ENCODE peak calls at places on chromosomes 13 and 19, in ten cellular contexts. A, N, H, Q, Z, J, P, C, E and F are unnamed samples. For H3K4me1, the result is how much of the 10 kb centered on the place peaks cover.

GRCh38 chr19:30029721-30030510 is 87.9 kb downstream of the URI1 start:
- DNase-seq in J (no peak), P (no peak), E (no peak), Z (no peak), N (no peak), A (no peak), H (no peak), Q (peak), C (no peak), F (no peak)

GRCh38 chr19:17234911-17235617 is 9.0 kb downstream of the OCEL1 start:
- DNase-seq in N (no peak), Z (peak), J (peak), Q (peak), E (peak), H (peak), C (no peak), P (peak), A (no peak), F (peak)

GRCh38 chr19:55197531-55197930 is 11.8 kb downstream of the PTPRH start:
- DNase-seq in E (no peak), Z (no peak), J (no peak), A (peak), N (no peak), H (peak), P (no peak), C (no peak), Q (no peak), F (no peak)

GRCh38 chr19:5559804-5560133 is 8.0 kb downstream of the TINCR start:
- DNase-seq in N (no peak), Z (no peak), Q (no peak), P (no peak), H (no peak), C (no peak), A (no peak), E (no peak), J (no peak), F (no peak)

GRCh38 chr19:4506449-4507149 is 11.7 kb downstream of the PLIN4 start:
- DNase-seq in N (no peak), C (no peak), Z (no peak), J (no peak), E (no peak), A (no peak), P (no peak), H (no peak), Q (no peak), F (no peak)

GRCh38 chr13:75789451-75790197 is 153.5 kb downstream of the LMO7 start:
- DNase-seq in Q (no peak), H (no peak), P (no peak), E (no peak), C (no peak), A (no peak), Z (no peak), J (no peak), N (no peak), F (no peak)

GRCh38 chr13:76754414-76754813 is 131.8 kb downstream of the KCTD12 start:
- DNase-seq in J (no peak), A (peak), P (no peak), C (no peak), Q (no peak), H (no peak), N (no peak), E (no peak), Z (no peak), F (no peak)

GRCh38 chr13:98810746-98811145 is 58.3 kb upstream of the SLC15A1 start:
- DNase-seq in J (no peak), N (no peak), P (no peak), E (no peak), Q (no peak), H (no peak), A (peak), C (no peak), Z (no peak), F (no peak)

GRCh38 chr13:102591988-102592781 is 4.6 kb upstream of the TPP2 start:
- DNase-seq in N (peak), H (peak), Z (peak), E (peak), P (peak), A (peak), C (peak), J (peak), Q (peak), F (peak)

GRCh38 chr19:19349365-19349764 is 28.7 kb downstream of the MAU2 start:
- DNase-seq in H (no peak), P (no peak), J (no peak), Q (no peak), C (no peak), E (no peak), Z (no peak), N (no peak), A (no peak), F (no peak)

GRCh38 chr13:73133536-73133935 is 74.7 kb downstream of the KLF5 start:
- DNase-seq in Q (no peak), E (no peak), J (no peak), H (no peak), C (peak), A (no peak), Z (no peak), N (no peak), P (no peak), F (no peak)

GRCh38 chr19:38684078-38684861 is 36.8 kb downstream of the ACTN4 start:
- DNase-seq in J (peak), P (peak), Z (peak), H (no peak), Q (peak), C (peak), N (no peak), A (peak), E (peak), F (peak)

GRCh38 chr19:17576758-17577532 is 21.5 kb downstream of the COLGALT1 start:
- DNase-seq in H (peak), J (no peak), N (peak), A (peak), E (no peak), C (no peak), Z (peak), Q (peak), P (no peak), F (peak)

GRCh38 chr13:29935309-29935981 is 85.0 kb upstream of the UBL3 start:
- DNase-seq in Q (no peak), A (no peak), J (no peak), E (peak), Z (no peak), N (no peak), P (no peak), H (no peak), C (no peak), F (no peak)

GRCh38 chr19:39406656-39407393 is at the start of gene ZFP36:
- DNase-seq in H (peak), N (no peak), P (peak), C (peak), A (peak), Z (peak), J (peak), Q (peak), E (peak), F (peak)

GRCh38 chr19:3855321-3855720 is 13.5 kb downstream of the ZFR2 start:
- DNase-seq in E (no peak), Z (no peak), P (no peak), N (no peak), A (no peak), J (no peak), H (no peak), Q (no peak), C (no peak), F (no peak)

GRCh38 chr19:17341386-17341785 is 4.0 kb downstream of the GTPBP3 start:
- DNase-seq in A (no peak), N (no peak), Q (no peak), H (no peak), P (no peak), Z (no peak), C (no peak), J (no peak), E (no peak), F (no peak)

GRCh38 chr13:87941244-87941643 is 270.1 kb downstream of the SLITRK5 start:
- DNase-seq in N (no peak), Q (no peak), C (no peak), E (no peak), P (no peak), A (no peak), Z (no peak), H (no peak), J (no peak), F (no peak)

GRCh38 chr19:8342684-8343482 is at the start of gene KANK3:
- DNase-seq in A (peak), N (peak), J (peak), H (peak), E (peak), P (peak), Z (peak), C (peak), Q (peak), F (peak)

GRCh38 chr13:50014404-50014803 is 840 bp upstream of the KCNRG start:
- DNase-seq in C (no peak), J (no peak), H (no peak), Z (no peak), E (no peak), N (no peak), Q (no peak), A (no peak), P (no peak), F (no peak)

GRCh38 chr19:32396046-32396652 is 9.4 kb upstream of the DPY19L3 start:
- DNase-seq in J (no peak), C (no peak), N (no peak), P (no peak), A (no peak), H (no peak), Q (no peak), E (no peak), Z (no peak), F (no peak)

GRCh38 chr13:75079226-75079625 is 402.7 kb downstream of the TBC1D4 start:
- DNase-seq in E (no peak), J (no peak), N (no peak), H (no peak), Z (no peak), C (no peak), A (no peak), Q (no peak), P (no peak), F (no peak)

GRCh38 chr13:45215392-45216077 is 14.7 kb upstream of the KCTD4 start:
- DNase-seq in N (no peak), Q (no peak), P (no peak), H (no peak), A (no peak), E (no peak), J (no peak), Z (no peak), C (no peak), F (no peak)

GRCh38 chr19:9877775-9878510 is 42.8 kb downstream of the PIN1 start:
- DNase-seq in H (no peak), N (no peak), E (no peak), Q (no peak), A (no peak), P (no peak), Z (no peak), C (no peak), J (no peak), F (no peak)

GRCh38 chr19:18023596-18024212 is 15.7 kb downstream of the ARRDC2 start:
- DNase-seq in A (no peak), J (peak), P (peak), Z (peak), H (no peak), E (peak), C (no peak), Q (no peak), N (no peak), F (no peak)

GRCh38 chr19:57269515-57270250 is 10.6 kb upstream of the ZNF460 start:
- DNase-seq in A (peak), E (no peak), P (no peak), Q (no peak), H (no peak), Z (no peak), C (no peak), N (no peak), J (no peak), F (no peak)

GRCh38 chr13:106533940-106534843 is 1.3 kb downstream of the EFNB2 start:
- DNase-seq in J (peak), A (peak), E (peak), Q (peak), P (no peak), C (peak), H (peak), N (no peak), Z (peak), F (peak)

GRCh38 chr13:112859817-112860190 is 109.2 kb upstream of the MCF2L start:
- DNase-seq in H (no peak), A (no peak), N (no peak), E (no peak), Z (no peak), J (no peak), P (no peak), C (no peak), Q (no peak), F (no peak)

GRCh38 chr19:9847087-9847671 is 12.1 kb downstream of the PIN1 start:
- DNase-seq in N (no peak), Z (peak), H (peak), J (no peak), Q (peak), P (no peak), E (no peak), A (peak), C (peak), F (peak)

GRCh38 chr13:67369895-67370660 is 139.9 kb upstream of the PCDH9 start:
- DNase-seq in E (no peak), Q (no peak), H (no peak), Z (no peak), P (no peak), J (no peak), C (no peak), A (peak), N (no peak), F (no peak)

GRCh38 chr13:33441015-33441414 is 155.5 kb upstream of the STARD13 start:
- DNase-seq in C (no peak), H (peak), N (no peak), J (no peak), E (no peak), Q (peak), A (peak), P (no peak), Z (no peak), F (no peak)

GRCh38 chr13:89518289-89519077 is 1829.0 kb upstream of the MIR17HG start:
- DNase-seq in A (no peak), Q (no peak), N (no peak), P (no peak), E (no peak), H (peak), C (no peak), Z (no peak), J (no peak), F (no peak)

GRCh38 chr13:46567671-46568070 is 14.7 kb downstream of the LRCH1 start:
- DNase-seq in J (no peak), A (no peak), N (no peak), Z (no peak), P (no peak), C (no peak), E (no peak), Q (no peak), H (no peak), F (no peak)

GRCh38 chr13:34638897-34639296 is 303.2 kb upstream of the NBEA start:
- DNase-seq in H (peak), Z (no peak), C (no peak), Q (no peak), N (no peak), J (no peak), E (no peak), A (no peak), P (no peak), F (no peak)

GRCh38 chr13:34634443-34634842 is 307.6 kb upstream of the NBEA start:
- DNase-seq in P (no peak), N (no peak), C (no peak), Q (no peak), Z (no peak), A (no peak), E (no peak), J (no peak), H (no peak), F (no peak)

GRCh38 chr13:34640931-34641330 is 301.1 kb upstream of the NBEA start:
- DNase-seq in A (no peak), H (no peak), J (no peak), N (no peak), P (no peak), E (no peak), Q (no peak), C (no peak), Z (no peak), F (no peak)

DNA sequence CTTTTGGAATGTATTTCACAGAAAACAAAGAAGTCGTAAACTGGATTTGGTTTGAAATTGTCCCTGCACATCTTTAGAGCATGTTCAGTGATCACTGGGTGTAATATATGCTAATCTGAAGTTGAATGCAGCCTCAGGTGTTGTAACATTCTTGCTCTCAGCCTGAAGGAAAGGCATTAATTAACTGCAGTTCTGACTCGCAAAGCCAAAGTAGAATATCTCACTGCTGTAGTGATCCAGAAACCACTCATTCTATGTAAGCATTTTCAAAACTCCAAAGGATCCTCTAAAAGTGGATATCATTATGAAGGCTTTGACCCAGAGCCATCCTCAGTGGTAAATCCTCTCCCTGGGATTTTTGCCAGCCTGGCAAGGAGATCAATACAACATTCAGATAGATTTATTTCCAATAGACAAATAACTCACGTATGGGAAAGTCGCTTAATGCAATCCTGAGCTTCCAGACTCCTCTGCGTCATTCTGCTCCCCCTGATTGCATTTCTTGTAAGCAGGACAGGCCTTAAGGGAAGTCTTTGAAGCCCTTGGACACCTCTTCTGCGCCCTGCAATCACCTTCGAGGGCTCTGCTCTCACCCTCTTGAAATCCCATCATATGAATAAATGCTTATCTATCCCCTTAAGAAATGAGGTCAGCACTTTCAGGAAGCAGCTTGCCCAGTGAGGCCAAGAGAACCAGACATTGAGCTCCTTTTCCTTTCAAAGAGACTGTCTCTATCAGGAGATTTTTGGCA is 301.7 kb upstream of the NBEA start:
- DNase-seq in E (no peak), N (no peak), Z (no peak), H (no peak), P (no peak), C (no peak), Q (no peak), A (no peak), J (no peak), F (no peak)
- H3K4me1 ChIP-seq in E (under half), N (under half), Z (under half), H (under half), P (under half), C (under half), Q (under half), A (under half), J (under half), F (under half)

DNA sequence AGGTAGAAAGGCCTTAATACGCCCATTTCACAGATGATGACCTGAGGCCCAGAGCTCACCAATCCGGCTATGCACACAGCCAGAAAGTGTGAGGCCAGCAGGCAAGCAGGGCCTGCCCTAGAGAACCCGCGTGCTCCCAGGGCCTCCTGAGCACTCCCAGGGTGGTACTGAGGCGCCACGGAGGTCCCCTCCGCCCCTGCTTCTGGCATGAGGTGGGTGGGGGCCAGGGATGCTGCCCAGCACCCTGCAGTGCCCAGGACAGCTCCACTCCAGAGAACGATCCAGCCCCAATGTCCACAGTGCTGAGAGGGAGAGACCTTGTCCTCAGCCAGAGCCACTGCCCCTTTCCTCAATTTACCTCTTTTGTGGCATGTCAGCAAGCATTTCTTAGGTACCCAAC is 13.9 kb downstream of the SGTA start:
- DNase-seq in P (no peak), N (no peak), Z (no peak), Q (no peak), E (no peak), J (no peak), C (no peak), A (no peak), H (no peak), F (no peak)
- H3K4me1 ChIP-seq in P (under half), N (under half), Z (under half), Q (under half), E (under half), J (under half), C (under half), A (under half), H (under half), F (under half)

GRCh38 chr13:36840718-36841250 is 21.8 kb downstream of the RFXAP start:
- DNase-seq in Q (no peak), E (no peak), A (no peak), J (no peak), P (no peak), N (no peak), Z (no peak), C (no peak), H (peak), F (no peak)
- H3K4me1 ChIP-seq in Q (under half), E (under half), A (under half), J (under half), P (under half), N (under half), Z (under half), C (under half), H (under half), F (under half)

GRCh38 chr13:24176351-24177101 is 16.0 kb downstream of the SPATA13 start:
- DNase-seq in Z (no peak), P (no peak), A (no peak), Q (peak), C (no peak), J (no peak), H (no peak), N (no peak), E (no peak), F (peak)
- H3K4me1 ChIP-seq in Z (under half), P (under half), A (under half), Q (under half), C (under half), J (under half), H (under half), N (under half), E (under half), F (under half)

GRCh38 chr13:110344320-110344719 is 37.2 kb downstream of the COL4A2 start:
- DNase-seq in C (no peak), H (no peak), N (no peak), Z (peak), A (no peak), Q (no peak), E (no peak), P (no peak), J (no peak), F (no peak)

GRCh38 chr13:110341445-110342247 is 34.6 kb downstream of the COL4A2 start:
- DNase-seq in Z (peak), J (no peak), C (no peak), H (no peak), N (no peak), P (no peak), Q (no peak), E (no peak), A (no peak), F (no peak)

GRCh38 chr13:110340812-110341444 is 33.8 kb downstream of the COL4A2 start:
- DNase-seq in Q (no peak), C (peak), P (peak), A (peak), Z (peak), E (peak), J (peak), H (no peak), N (no peak), F (peak)

GRCh38 chr13:110343241-110343865 is 36.3 kb downstream of the COL4A2 start:
- DNase-seq in J (no peak), C (peak), Z (no peak), E (no peak), Q (no peak), H (no peak), N (no peak), A (no peak), P (peak), F (no peak)

GRCh38 chr13:110342474-110342873 is 35.4 kb downstream of the COL4A2 start:
- DNase-seq in Q (no peak), P (no peak), H (no peak), Z (peak), C (no peak), N (no peak), J (no peak), A (no peak), E (no peak), F (no peak)
- H3K4me1 ChIP-seq in Q (under half), P (under half), H (under half), Z (under half), C (under half), N (under half), J (half or more), A (under half), E (under half), F (under half)

GRCh38 chr13:97308735-97309429 is 86.7 kb downstream of the MBNL2 start:
- DNase-seq in Q (no peak), A (no peak), Z (no peak), C (no peak), P (no peak), E (no peak), J (no peak), N (no peak), H (no peak), F (no peak)
- H3K4me1 ChIP-seq in Q (under half), A (under half), Z (under half), C (under half), P (under half), E (under half), J (half or more), N (under half), H (under half), F (under half)

GRCh38 chr19:49117677-49118564 is 1.0 kb downstream of the C19orf73 start:
- DNase-seq in Q (no peak), J (peak), C (no peak), N (no peak), H (no peak), E (no peak), Z (no peak), P (no peak), A (no peak), F (no peak)

GRCh38 chr19:49120868-49121267 is 1.5 kb downstream of the PPFIA3 start:
- DNase-seq in H (no peak), Z (no peak), A (no peak), P (no peak), J (no peak), C (no peak), N (no peak), Q (no peak), E (no peak), F (no peak)

GRCh38 chr19:49120325-49120683 is 960 bp downstream of the PPFIA3 start:
- DNase-seq in N (no peak), A (no peak), E (no peak), P (no peak), C (no peak), Z (no peak), J (no peak), H (no peak), Q (no peak), F (no peak)

GRCh38 chr19:49119411-49120324 is at the start of gene PPFIA3:
- DNase-seq in E (no peak), Q (peak), N (peak), P (no peak), A (peak), H (peak), C (peak), J (peak), Z (peak), F (peak)

GRCh38 chr19:49118565-49119410 is at the start of gene C19orf73:
- DNase-seq in P (peak), N (peak), A (peak), Q (peak), C (peak), E (peak), J (peak), Z (peak), H (peak), F (peak)
- H3K4me1 ChIP-seq in P (under half), N (under half), A (under half), Q (under half), C (under half), E (under half), J (under half), Z (under half), H (under half), F (under half)

GRCh38 chr19:28472111-28472510 is 740.8 kb downstream of the UQCRFS1 start:
- DNase-seq in E (no peak), P (no peak), J (no peak), C (no peak), Q (no peak), A (no peak), H (no peak), N (no peak), Z (no peak), F (no peak)
- H3K4me1 ChIP-seq in E (under half), P (under half), J (under half), C (under half), Q (under half), A (under half), H (under half), N (under half), Z (under half), F (under half)